ENCODE peak calls at places on chromosome 2, in ten cellular contexts. One of them, this sample, is unnamed.

GRCh38 chr2:159615936-159616733 is at the start of gene BAZ2B:
- DNase-seq in Peyer's patch: peak
- DNase-seq in CD8-positive, alpha-beta memory T cell: peak
- DNase-seq in hepatocyte: peak
- DNase-seq in substantia nigra: no peak
- DNase-seq in cardiac muscle cell: peak
- DNase-seq in aorta: peak
- DNase-seq in effector memory CD4-positive, alpha-beta T cell: no peak
- DNase-seq in upper lobe of right lung: no peak
- DNase-seq in coronary artery: peak
- DNase-seq in this sample: peak

GRCh38 chr2:95052804-95053535 is 27.5 kb downstream of the MAL start:
- DNase-seq in coronary artery: no peak
- DNase-seq in aorta: no peak
- DNase-seq in CD8-positive, alpha-beta memory T cell: no peak
- DNase-seq in effector memory CD4-positive, alpha-beta T cell: no peak
- DNase-seq in upper lobe of right lung: peak
- DNase-seq in hepatocyte: no peak
- DNase-seq in substantia nigra: no peak
- DNase-seq in cardiac muscle cell: no peak
- DNase-seq in Peyer's patch: no peak
- DNase-seq in this sample: no peak

GRCh38 chr2:172282944-172283343 is 144.4 kb upstream of the ITGA6 start:
- DNase-seq in cardiac muscle cell: peak
- DNase-seq in Peyer's patch: no peak
- DNase-seq in upper lobe of right lung: no peak
- DNase-seq in substantia nigra: no peak
- DNase-seq in coronary artery: no peak
- DNase-seq in CD8-positive, alpha-beta memory T cell: no peak
- DNase-seq in aorta: peak
- DNase-seq in effector memory CD4-positive, alpha-beta T cell: no peak
- DNase-seq in hepatocyte: peak
- DNase-seq in this sample: no peak

GRCh38 chr2:16400127-16400623 is 265.5 kb downstream of the CYRIA start:
- DNase-seq in upper lobe of right lung: no peak
- DNase-seq in aorta: no peak
- DNase-seq in CD8-positive, alpha-beta memory T cell: no peak
- DNase-seq in Peyer's patch: no peak
- DNase-seq in cardiac muscle cell: no peak
- DNase-seq in effector memory CD4-positive, alpha-beta T cell: no peak
- DNase-seq in substantia nigra: no peak
- DNase-seq in hepatocyte: peak
- DNase-seq in coronary artery: no peak
- DNase-seq in this sample: no peak

GRCh38 chr2:241565413-241565812 is 6.9 kb downstream of the BOK start:
- DNase-seq in hepatocyte: no peak
- DNase-seq in CD8-positive, alpha-beta memory T cell: no peak
- DNase-seq in Peyer's patch: no peak
- DNase-seq in cardiac muscle cell: no peak
- DNase-seq in aorta: peak
- DNase-seq in substantia nigra: no peak
- DNase-seq in coronary artery: no peak
- DNase-seq in upper lobe of right lung: peak
- DNase-seq in effector memory CD4-positive, alpha-beta T cell: no peak
- DNase-seq in this sample: no peak

GRCh38 chr2:170017848-170018492 is 160.0 kb upstream of the MYO3B start:
- DNase-seq in coronary artery: no peak
- DNase-seq in hepatocyte: no peak
- DNase-seq in cardiac muscle cell: peak
- DNase-seq in substantia nigra: no peak
- DNase-seq in Peyer's patch: no peak
- DNase-seq in CD8-positive, alpha-beta memory T cell: no peak
- DNase-seq in effector memory CD4-positive, alpha-beta T cell: no peak
- DNase-seq in aorta: no peak
- DNase-seq in upper lobe of right lung: no peak
- DNase-seq in this sample: no peak

GRCh38 chr2:212892193-212892592 is 259.2 kb downstream of the IKZF2 start:
- DNase-seq in upper lobe of right lung: no peak
- DNase-seq in substantia nigra: no peak
- DNase-seq in aorta: no peak
- DNase-seq in hepatocyte: peak
- DNase-seq in CD8-positive, alpha-beta memory T cell: no peak
- DNase-seq in coronary artery: no peak
- DNase-seq in Peyer's patch: no peak
- DNase-seq in effector memory CD4-positive, alpha-beta T cell: no peak
- DNase-seq in cardiac muscle cell: peak
- DNase-seq in this sample: no peak

GRCh38 chr2:191298306-191298705 is 53.1 kb downstream of the MYO1B start:
- DNase-seq in hepatocyte: no peak
- DNase-seq in effector memory CD4-positive, alpha-beta T cell: no peak
- DNase-seq in aorta: no peak
- DNase-seq in coronary artery: no peak
- DNase-seq in substantia nigra: no peak
- DNase-seq in cardiac muscle cell: no peak
- DNase-seq in Peyer's patch: no peak
- DNase-seq in upper lobe of right lung: no peak
- DNase-seq in CD8-positive, alpha-beta memory T cell: no peak
- DNase-seq in this sample: no peak

GRCh38 chr2:150404147-150404546 is 83.3 kb downstream of the RND3 start:
- DNase-seq in hepatocyte: no peak
- DNase-seq in cardiac muscle cell: no peak
- DNase-seq in effector memory CD4-positive, alpha-beta T cell: no peak
- DNase-seq in upper lobe of right lung: no peak
- DNase-seq in CD8-positive, alpha-beta memory T cell: no peak
- DNase-seq in substantia nigra: no peak
- DNase-seq in Peyer's patch: no peak
- DNase-seq in aorta: no peak
- DNase-seq in coronary artery: no peak
- DNase-seq in this sample: no peak

GRCh38 chr2:5980351-5981054 is 288.3 kb downstream of the SOX11 start:
- DNase-seq in Peyer's patch: no peak
- DNase-seq in upper lobe of right lung: no peak
- DNase-seq in cardiac muscle cell: no peak
- DNase-seq in hepatocyte: no peak
- DNase-seq in effector memory CD4-positive, alpha-beta T cell: no peak
- DNase-seq in CD8-positive, alpha-beta memory T cell: no peak
- DNase-seq in substantia nigra: no peak
- DNase-seq in aorta: no peak
- DNase-seq in coronary artery: no peak
- DNase-seq in this sample: no peak

GRCh38 chr2:234564719-234565118 is 67.8 kb upstream of the ARL4C start:
- DNase-seq in Peyer's patch: no peak
- DNase-seq in effector memory CD4-positive, alpha-beta T cell: no peak
- DNase-seq in hepatocyte: peak
- DNase-seq in coronary artery: no peak
- DNase-seq in cardiac muscle cell: peak
- DNase-seq in upper lobe of right lung: no peak
- DNase-seq in substantia nigra: no peak
- DNase-seq in CD8-positive, alpha-beta memory T cell: no peak
- DNase-seq in aorta: no peak
- DNase-seq in this sample: no peak

GRCh38 chr2:85911836-85912692 is 23.3 kb upstream of the ST3GAL5 start:
- DNase-seq in aorta: no peak
- DNase-seq in cardiac muscle cell: peak
- DNase-seq in substantia nigra: no peak
- DNase-seq in CD8-positive, alpha-beta memory T cell: no peak
- DNase-seq in Peyer's patch: no peak
- DNase-seq in coronary artery: no peak
- DNase-seq in upper lobe of right lung: no peak
- DNase-seq in effector memory CD4-positive, alpha-beta T cell: no peak
- DNase-seq in hepatocyte: peak
- DNase-seq in this sample: no peak

GRCh38 chr2:122390406-122390805 is 635.0 kb downstream of the TSN start:
- DNase-seq in CD8-positive, alpha-beta memory T cell: no peak
- DNase-seq in effector memory CD4-positive, alpha-beta T cell: no peak
- DNase-seq in aorta: no peak
- DNase-seq in coronary artery: no peak
- DNase-seq in hepatocyte: peak
- DNase-seq in substantia nigra: no peak
- DNase-seq in upper lobe of right lung: no peak
- DNase-seq in Peyer's patch: peak
- DNase-seq in cardiac muscle cell: peak
- DNase-seq in this sample: no peak

GRCh38 chr2:83282851-83283250 is 1176.2 kb downstream of the SUCLG1 start:
- DNase-seq in upper lobe of right lung: no peak
- DNase-seq in aorta: no peak
- DNase-seq in coronary artery: no peak
- DNase-seq in hepatocyte: no peak
- DNase-seq in Peyer's patch: no peak
- DNase-seq in substantia nigra: no peak
- DNase-seq in effector memory CD4-positive, alpha-beta T cell: no peak
- DNase-seq in CD8-positive, alpha-beta memory T cell: no peak
- DNase-seq in cardiac muscle cell: no peak
- DNase-seq in this sample: no peak

GRCh38 chr2:240505946-240506345 is 51.8 kb downstream of the ANKMY1 start:
- DNase-seq in coronary artery: peak
- DNase-seq in upper lobe of right lung: no peak
- DNase-seq in hepatocyte: no peak
- DNase-seq in cardiac muscle cell: no peak
- DNase-seq in Peyer's patch: no peak
- DNase-seq in aorta: no peak
- DNase-seq in CD8-positive, alpha-beta memory T cell: no peak
- DNase-seq in substantia nigra: no peak
- DNase-seq in effector memory CD4-positive, alpha-beta T cell: no peak
- DNase-seq in this sample: no peak

DNA sequence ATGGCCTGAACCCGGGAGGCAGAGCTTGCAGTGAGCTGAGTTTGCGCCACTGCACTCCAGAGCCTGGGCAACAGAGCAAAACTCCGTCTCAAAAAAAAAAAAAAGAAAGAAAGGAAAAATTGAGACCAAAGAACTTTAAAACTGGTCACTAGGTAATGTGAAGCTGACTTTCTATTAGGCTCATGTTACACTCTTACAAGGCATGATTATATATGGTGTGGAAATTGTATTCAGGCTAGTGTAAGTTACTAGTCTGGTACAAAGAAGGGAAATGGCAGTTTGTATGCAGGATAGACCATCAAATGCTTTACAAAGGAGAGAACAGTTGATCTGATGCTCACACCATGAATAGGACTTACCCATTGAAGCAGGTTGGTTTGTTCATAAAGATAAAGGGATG is 35.4 kb upstream of the ARMC9 start:
- DNase-seq in aorta: no peak
- DNase-seq in coronary artery: no peak
- DNase-seq in substantia nigra: no peak
- DNase-seq in CD8-positive, alpha-beta memory T cell: no peak
- DNase-seq in cardiac muscle cell: no peak
- DNase-seq in upper lobe of right lung: no peak
- DNase-seq in hepatocyte: no peak
- DNase-seq in Peyer's patch: no peak
- DNase-seq in effector memory CD4-positive, alpha-beta T cell: no peak
- DNase-seq in this sample: no peak
- H3K27ac ChIP-seq in aorta: no peak
- H3K27ac ChIP-seq in coronary artery: peak
- H3K27ac ChIP-seq in substantia nigra: no peak
- H3K27ac ChIP-seq in CD8-positive, alpha-beta memory T cell: no peak
- H3K27ac ChIP-seq in cardiac muscle cell: no peak
- H3K27ac ChIP-seq in upper lobe of right lung: no peak
- H3K27ac ChIP-seq in hepatocyte: no peak
- H3K27ac ChIP-seq in Peyer's patch: no peak
- H3K27ac ChIP-seq in effector memory CD4-positive, alpha-beta T cell: no peak
- H3K27ac ChIP-seq in this sample: no peak

DNA sequence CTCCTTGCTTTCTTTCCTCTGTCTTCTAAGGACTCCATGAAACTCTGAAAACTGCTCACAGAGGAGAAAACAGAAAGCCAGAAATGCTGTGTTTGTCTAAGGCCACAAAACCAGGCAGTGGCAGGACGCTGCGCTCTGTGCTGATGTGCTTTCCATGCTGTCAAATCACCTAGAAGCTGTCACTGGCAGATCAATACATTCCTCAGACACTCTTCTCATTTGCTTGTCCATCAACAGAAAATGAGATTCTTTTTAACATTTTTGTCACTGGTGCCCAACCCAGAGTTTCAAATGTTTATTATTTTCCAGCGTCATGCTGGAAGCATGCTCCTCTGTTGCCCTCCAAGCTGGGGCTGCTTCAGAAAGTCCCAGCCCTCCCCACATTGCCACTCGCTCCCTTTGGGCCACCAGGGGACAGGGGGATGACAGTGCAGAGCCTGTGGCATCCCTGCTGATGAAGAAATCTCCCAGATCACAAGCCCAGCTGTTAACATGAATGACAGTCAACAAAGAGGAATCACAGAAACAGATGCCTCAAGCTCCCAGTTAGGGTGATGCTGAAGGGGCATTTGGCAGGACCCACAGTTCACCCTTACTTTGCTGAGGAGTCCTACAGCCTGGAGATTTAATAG is 117.5 kb upstream of the MEIS1 start:
- DNase-seq in cardiac muscle cell: no peak
- DNase-seq in CD8-positive, alpha-beta memory T cell: no peak
- DNase-seq in hepatocyte: no peak
- DNase-seq in upper lobe of right lung: no peak
- DNase-seq in aorta: no peak
- DNase-seq in Peyer's patch: no peak
- DNase-seq in effector memory CD4-positive, alpha-beta T cell: no peak
- DNase-seq in substantia nigra: no peak
- DNase-seq in coronary artery: no peak
- DNase-seq in this sample: no peak
- H3K27ac ChIP-seq in cardiac muscle cell: no peak
- H3K27ac ChIP-seq in CD8-positive, alpha-beta memory T cell: no peak
- H3K27ac ChIP-seq in hepatocyte: no peak
- H3K27ac ChIP-seq in upper lobe of right lung: no peak
- H3K27ac ChIP-seq in aorta: no peak
- H3K27ac ChIP-seq in Peyer's patch: no peak
- H3K27ac ChIP-seq in effector memory CD4-positive, alpha-beta T cell: no peak
- H3K27ac ChIP-seq in substantia nigra: no peak
- H3K27ac ChIP-seq in coronary artery: no peak
- H3K27ac ChIP-seq in this sample: no peak

GRCh38 chr2:127308586-127309138 is 14.7 kb upstream of the ERCC3 start:
- DNase-seq in upper lobe of right lung: no peak
- DNase-seq in CD8-positive, alpha-beta memory T cell: no peak
- DNase-seq in effector memory CD4-positive, alpha-beta T cell: no peak
- DNase-seq in coronary artery: no peak
- DNase-seq in Peyer's patch: no peak
- DNase-seq in aorta: no peak
- DNase-seq in cardiac muscle cell: no peak
- DNase-seq in hepatocyte: no peak
- DNase-seq in substantia nigra: no peak
- DNase-seq in this sample: no peak
- H3K27ac ChIP-seq in upper lobe of right lung: no peak
- H3K27ac ChIP-seq in CD8-positive, alpha-beta memory T cell: no peak
- H3K27ac ChIP-seq in effector memory CD4-positive, alpha-beta T cell: no peak
- H3K27ac ChIP-seq in coronary artery: no peak
- H3K27ac ChIP-seq in Peyer's patch: no peak
- H3K27ac ChIP-seq in aorta: no peak
- H3K27ac ChIP-seq in cardiac muscle cell: no peak
- H3K27ac ChIP-seq in hepatocyte: no peak
- H3K27ac ChIP-seq in substantia nigra: no peak
- H3K27ac ChIP-seq in this sample: no peak

DNA sequence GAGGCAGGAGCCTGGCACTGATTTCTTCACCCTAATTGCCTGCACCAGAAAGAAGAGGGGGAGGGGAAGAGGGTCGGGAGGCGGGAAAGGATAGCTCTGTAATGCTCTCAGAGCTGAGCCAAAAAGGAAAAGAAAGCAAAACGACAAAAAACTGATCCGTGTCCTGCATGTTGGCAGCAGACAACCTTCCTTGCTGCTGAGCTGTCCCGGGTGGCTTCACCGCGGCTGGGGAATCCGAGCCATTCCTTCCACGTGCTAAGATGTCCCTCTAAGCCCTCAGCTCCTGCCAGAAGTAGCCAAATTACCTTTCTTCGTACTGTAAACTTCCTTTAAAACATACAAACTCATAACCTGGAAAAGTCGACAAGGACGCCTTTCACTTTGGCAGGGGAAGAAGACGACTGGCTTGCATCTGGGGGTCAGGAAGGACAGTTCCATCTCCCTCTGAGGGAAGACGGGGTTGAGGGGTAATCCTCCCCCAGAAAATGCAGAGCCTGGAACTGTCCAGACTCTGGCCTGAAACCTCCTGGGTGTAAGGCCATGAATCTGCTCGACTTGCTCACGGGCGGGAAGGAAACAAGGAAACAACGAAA is 7.6 kb downstream of the OTX1 start:
- DNase-seq in substantia nigra: no peak
- DNase-seq in aorta: no peak
- DNase-seq in cardiac muscle cell: no peak
- DNase-seq in Peyer's patch: no peak
- DNase-seq in upper lobe of right lung: no peak
- DNase-seq in coronary artery: no peak
- DNase-seq in CD8-positive, alpha-beta memory T cell: no peak
- DNase-seq in effector memory CD4-positive, alpha-beta T cell: no peak
- DNase-seq in hepatocyte: no peak
- DNase-seq in this sample: no peak
- H3K27ac ChIP-seq in substantia nigra: no peak
- H3K27ac ChIP-seq in aorta: no peak
- H3K27ac ChIP-seq in cardiac muscle cell: no peak
- H3K27ac ChIP-seq in Peyer's patch: no peak
- H3K27ac ChIP-seq in upper lobe of right lung: no peak
- H3K27ac ChIP-seq in coronary artery: no peak
- H3K27ac ChIP-seq in CD8-positive, alpha-beta memory T cell: no peak
- H3K27ac ChIP-seq in effector memory CD4-positive, alpha-beta T cell: no peak
- H3K27ac ChIP-seq in hepatocyte: no peak
- H3K27ac ChIP-seq in this sample: no peak

This sample was measured in tibial nerve.